ENCODE peak calls at places on chromosomes 6 and 20, in five cellular contexts. G is HepG2, O is K562, W is GM12878, V is H1. H is an unnamed sample.
A peak's percentile ranks its signal among the peaks of the same experiment; 100 is the strongest.

GRCh38 chr6:44806656-44807055 is 419.1 kb downstream of the CDC5L start:
- DNase-seq in G (no peak), O (no peak), W (no peak), V (no peak), H (no peak)

GRCh38 chr6:31844507-31844906 is 17.0 kb downstream of the HSPA1B start:
- DNase-seq in G (no peak), O (no peak), W (no peak), V (no peak), H (no peak)

GRCh38 chr6:125111219-125111983 is 42.2 kb upstream of the TPD52L1 start:
- DNase-seq in G (no peak), O (no peak), W (no peak), V (no peak), H (no peak)

GRCh38 chr20:868279-868678 is 34.8 kb downstream of the FAM110A start:
- DNase-seq in G (no peak), O (no peak), W (no peak), V (no peak), H (no peak)

GRCh38 chr6:150651808-150652473 is 52.3 kb downstream of the PLEKHG1 start:
- DNase-seq in G (no peak), O (no peak), W (no peak), V (no peak), H (no peak)

GRCh38 chr20:38196592-38196991 is 31.5 kb upstream of the TGM2 start:
- DNase-seq in G (no peak), O (peak; percentile 50), W (no peak), V (no peak), H (no peak)

GRCh38 chr6:98272061-98272460 is 562.3 kb upstream of the POU3F2 start:
- DNase-seq in G (no peak), O (no peak), W (no peak), V (no peak), H (no peak)

GRCh38 chr6:161547617-161548016 is 273.8 kb upstream of the AGPAT4 start:
- DNase-seq in G (no peak), O (no peak), W (no peak), V (no peak), H (no peak)

GRCh38 chr6:39063520-39063919 is 14.9 kb downstream of the GLP1R start:
- DNase-seq in G (no peak), O (no peak), W (no peak), V (no peak), H (no peak)

GRCh38 chr20:45070932-45071632 is 29.8 kb downstream of the KCNS1 start:
- DNase-seq in G (no peak), O (peak; percentile 46), W (no peak), V (no peak), H (no peak)

GRCh38 chr6:41416165-41416837 is 80.9 kb downstream of the NCR2 start:
- DNase-seq in G (no peak), O (no peak), W (no peak), V (no peak), H (no peak)

GRCh38 chr20:39117486-39117885 is 155.3 kb downstream of the DHX35 start:
- DNase-seq in G (peak; percentile 73), O (no peak), W (no peak), V (no peak), H (no peak)

GRCh38 chr6:55822005-55822404 is 53.4 kb downstream of the BMP5 start:
- DNase-seq in G (peak; percentile 20), O (no peak), W (no peak), V (no peak), H (no peak)

GRCh38 chr6:34462010-34462409 is 3.9 kb upstream of the PACSIN1 start:
- DNase-seq in G (no peak), O (no peak), W (no peak), V (no peak), H (no peak)

GRCh38 chr20:53578492-53579222 is 15.0 kb downstream of the ZNF217 start:
- DNase-seq in G (peak; percentile 94), O (peak; percentile 64), W (peak; percentile 76), V (no peak), H (peak; percentile 80)

GRCh38 chr6:43770417-43771209 is 602 bp downstream of the VEGFA start:
- DNase-seq in G (peak; percentile 45), O (peak; percentile 90), W (no peak), V (peak; percentile 84), H (no peak)

GRCh38 chr20:47362361-47363219 is 6.1 kb upstream of the ZMYND8 start:
- DNase-seq in G (no peak), O (no peak), W (no peak), V (no peak), H (no peak)

GRCh38 chr6:19538086-19538485 is 299.1 kb upstream of the ID4 start:
- DNase-seq in G (no peak), O (no peak), W (no peak), V (no peak), H (no peak)

GRCh38 chr20:50562262-50562701 is 52.1 kb downstream of the PTPN1 start:
- DNase-seq in G (no peak), O (no peak), W (no peak), V (no peak), H (no peak)
- H3K9ac ChIP-seq in G (no peak overlapping the region), O (no peak overlapping the region), W (no peak overlapping the region), V (no peak overlapping the region), H (no peak overlapping the region)

GRCh38 chr6:143674466-143675114 is 3.2 kb upstream of the PHACTR2 start:
- DNase-seq in G (peak; percentile 49), O (no peak), W (no peak), V (no peak), H (no peak)
- TF ChIP-seq ZNF274 in G (no peak), O (no peak), W (no peak), V (no peak), H (no peak)

DNA sequence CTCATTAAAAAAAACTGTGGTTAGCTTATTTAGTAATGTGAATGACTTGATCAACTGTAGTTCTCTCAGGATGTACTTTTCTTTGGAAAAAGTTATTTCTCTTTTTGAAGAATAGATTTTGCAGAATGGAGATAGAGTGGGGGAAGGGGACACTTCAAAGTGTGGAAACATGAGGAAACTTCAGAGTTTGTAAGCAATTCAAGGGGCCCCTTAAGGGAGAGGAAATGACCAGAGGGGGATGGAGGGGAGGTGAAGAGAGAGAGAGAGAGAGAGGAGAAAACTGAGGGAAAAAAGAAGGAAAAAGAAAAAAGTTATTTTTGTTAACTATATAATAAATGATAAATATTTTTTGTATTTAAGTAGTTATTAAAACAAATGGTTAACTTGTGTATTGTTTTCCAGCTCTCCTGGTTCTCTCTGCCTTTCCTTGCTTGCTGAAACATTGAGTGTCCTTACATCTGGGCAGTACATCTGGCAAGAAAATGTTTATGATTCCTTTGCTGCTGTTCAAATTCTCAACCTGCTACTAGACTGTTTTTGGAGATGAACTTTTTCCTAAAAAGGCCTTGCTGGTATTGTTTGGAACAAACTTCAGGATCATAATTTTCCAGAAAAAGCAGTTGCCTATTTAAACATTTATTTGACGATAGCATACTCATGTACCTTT is 497.5 kb upstream of the CITED2 start:
- DNase-seq in G (no peak), O (no peak), W (no peak), V (no peak), H (no peak)
- H3K9ac ChIP-seq in G (no peak overlapping the region), O (no peak overlapping the region), W (no peak overlapping the region), V (no peak overlapping the region), H (no peak overlapping the region)

DNA sequence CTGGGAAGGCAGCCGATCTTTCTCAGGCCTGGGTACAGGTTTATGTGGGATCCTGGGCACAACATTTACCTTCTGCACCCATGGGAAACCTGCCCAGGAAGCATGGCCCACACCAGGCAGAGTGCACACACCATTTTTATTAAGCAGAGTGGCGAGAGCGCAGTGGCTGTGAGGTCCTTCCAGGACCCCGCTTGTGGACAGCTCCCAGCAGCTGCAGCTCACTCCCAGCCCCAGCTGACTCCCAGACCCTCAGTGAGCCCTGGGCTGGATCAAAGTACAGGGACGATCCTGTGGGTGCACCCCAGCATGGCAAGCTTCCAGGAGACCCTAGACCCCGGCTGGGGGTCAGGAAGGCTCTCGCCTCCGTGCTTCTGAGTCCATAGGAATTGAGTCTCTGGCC is 65.5 kb upstream of the SLCO4A1 start:
- DNase-seq in G (no peak), O (peak; percentile 68), W (no peak), V (no peak), H (no peak)
- TF ChIP-seq ZNF274 in G (peak; percentile 34), O (no peak), W (no peak), V (no peak), H (no peak)

DNA sequence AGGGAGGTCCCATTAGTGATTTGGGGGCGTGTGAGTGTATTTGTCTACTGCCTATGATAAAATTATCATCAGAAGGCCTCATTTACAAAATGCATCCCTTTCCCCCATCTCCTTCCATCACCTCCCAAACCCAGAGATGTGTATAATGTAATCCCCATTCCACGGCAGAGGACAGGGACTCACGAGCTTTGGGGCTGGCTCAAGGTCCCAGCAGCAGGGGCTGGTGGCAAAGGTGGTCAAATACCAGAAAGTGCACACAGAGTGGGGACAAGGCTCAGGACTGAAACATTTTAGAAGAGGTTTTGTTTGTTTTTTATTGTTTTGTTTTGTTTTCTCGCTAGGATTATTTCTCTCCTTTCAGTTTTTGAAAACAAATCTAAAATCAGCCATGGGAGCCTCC is 68.5 kb upstream of the TOP1 start:
- DNase-seq in G (no peak), O (no peak), W (no peak), V (peak; percentile 20), H (no peak)
- H3K9ac ChIP-seq in G (no peak overlapping the region), O (no peak overlapping the region), W (no peak overlapping the region), V (no peak overlapping the region), H (no peak overlapping the region)

GRCh38 chr20:62512812-62513211 is 37.0 kb upstream of the GATA5 start:
- DNase-seq in G (no peak), O (no peak), W (no peak), V (no peak), H (no peak)
- TF ChIP-seq ZNF274 in G (no peak), O (no peak), W (no peak), V (no peak), H (no peak)

GRCh38 chr6:133610271-133610840 is 278.6 kb upstream of the TCF21 start:
- DNase-seq in G (no peak), O (no peak), W (no peak), V (no peak), H (no peak)
- H3K9ac ChIP-seq in G (no peak overlapping the region), O (no peak overlapping the region), W (no peak overlapping the region), V (no peak overlapping the region), H (no peak overlapping the region)